ENCODE peak calls at places on chromosomes 6 and 20, in six cellular contexts. One of them, this sample, is unnamed.

GRCh38 chr6:111625511-111626331 is 20.0 kb upstream of the TRAF3IP2 start:
- DNase-seq in GM20000: no peak
- DNase-seq in T-helper 2 cell: no peak
- DNase-seq in esophagus squamous epithelium: no peak
- DNase-seq in H1: no peak
- DNase-seq in GM13976: no peak
- DNase-seq in this sample: no peak

GRCh38 chr6:158869604-158870417 is 50.6 kb upstream of the EZR start:
- DNase-seq in GM20000: peak
- DNase-seq in T-helper 2 cell: peak
- DNase-seq in esophagus squamous epithelium: peak
- DNase-seq in H1: peak
- DNase-seq in GM13976: peak
- DNase-seq in this sample: peak

GRCh38 chr6:43369174-43370002 is at the start of gene ZNF318:
- DNase-seq in GM20000: peak
- DNase-seq in T-helper 2 cell: peak
- DNase-seq in esophagus squamous epithelium: peak
- DNase-seq in H1: peak
- DNase-seq in GM13976: peak
- DNase-seq in this sample: peak

GRCh38 chr20:19416627-19417026 is 204.2 kb downstream of the SLC24A3 start:
- DNase-seq in GM20000: no peak
- DNase-seq in T-helper 2 cell: no peak
- DNase-seq in esophagus squamous epithelium: no peak
- DNase-seq in H1: no peak
- DNase-seq in GM13976: no peak
- DNase-seq in this sample: no peak

GRCh38 chr6:104418125-104418524 is 441.6 kb downstream of the HACE1 start:
- DNase-seq in GM20000: no peak
- DNase-seq in T-helper 2 cell: no peak
- DNase-seq in esophagus squamous epithelium: no peak
- DNase-seq in H1: no peak
- DNase-seq in GM13976: no peak
- DNase-seq in this sample: no peak

GRCh38 chr6:91366781-91367180 is 779.9 kb upstream of the MAP3K7 start:
- DNase-seq in GM20000: no peak
- DNase-seq in T-helper 2 cell: no peak
- DNase-seq in esophagus squamous epithelium: no peak
- DNase-seq in H1: no peak
- DNase-seq in GM13976: no peak
- DNase-seq in this sample: no peak

GRCh38 chr6:144482142-144482541 is 197.0 kb downstream of the UTRN start:
- DNase-seq in GM20000: peak
- DNase-seq in T-helper 2 cell: peak
- DNase-seq in esophagus squamous epithelium: no peak
- DNase-seq in H1: peak
- DNase-seq in GM13976: peak
- DNase-seq in this sample: peak

GRCh38 chr6:46876126-46876525 is 45.6 kb downstream of the ADGRF5 start:
- DNase-seq in GM20000: no peak
- DNase-seq in T-helper 2 cell: no peak
- DNase-seq in esophagus squamous epithelium: no peak
- DNase-seq in H1: peak
- DNase-seq in GM13976: no peak
- DNase-seq in this sample: no peak

GRCh38 chr6:40347571-40348011 is 239.6 kb downstream of the LRFN2 start:
- DNase-seq in GM20000: no peak
- DNase-seq in T-helper 2 cell: no peak
- DNase-seq in esophagus squamous epithelium: no peak
- DNase-seq in H1: peak
- DNase-seq in GM13976: peak
- DNase-seq in this sample: no peak

This sample was measured in GM06990.